ENCODE peak calls at places on chromosomes 16 and 17, in six cellular contexts. R, B, K, P, H and L are unnamed samples. For H3K4me1, the result is how much of the 10 kb centered on the place peaks cover.

GRCh38 chr17:45432405-45433113 is at the start of gene ARHGAP27:
- DNase-seq in K (no peak), R (no peak), H (peak), P (peak), B (peak), L (no peak)

GRCh38 chr16:48870141-48870540 is 260.2 kb upstream of the N4BP1 start:
- DNase-seq in K (no peak), H (no peak), P (no peak), B (no peak), R (no peak), L (no peak)

GRCh38 chr16:52573365-52574104 is 26.6 kb upstream of the TOX3 start:
- DNase-seq in B (no peak), K (no peak), H (no peak), P (no peak), R (no peak), L (no peak)

GRCh38 chr17:39231091-39231561 is 5.4 kb upstream of the STAC2 start:
- DNase-seq in B (no peak), R (no peak), P (no peak), H (no peak), K (no peak), L (no peak)

GRCh38 chr16:67857547-67858233 is 10.2 kb upstream of the CENPT start:
- DNase-seq in B (peak), R (no peak), K (peak), H (peak), P (peak), L (peak)

GRCh38 chr16:27924411-27925118 is 138.9 kb downstream of the GSG1L start:
- DNase-seq in H (peak), K (no peak), R (no peak), B (no peak), P (no peak), L (no peak)

GRCh38 chr16:80583466-80583865 is 42.7 kb downstream of the DYNLRB2 start:
- DNase-seq in K (no peak), H (no peak), P (no peak), R (no peak), B (no peak), L (no peak)

GRCh38 chr17:73650147-73650546 is 5.9 kb upstream of the SDK2 start:
- DNase-seq in P (peak), K (no peak), R (no peak), B (no peak), H (peak), L (no peak)

GRCh38 chr16:72787519-72788268 is 260.2 kb downstream of the ZFHX3 start:
- DNase-seq in K (peak), R (no peak), B (peak), H (peak), P (peak), L (peak)

GRCh38 chr17:19683117-19683516 is 33.3 kb downstream of the SLC47A2 start:
- DNase-seq in K (no peak), B (no peak), H (no peak), R (no peak), P (no peak), L (no peak)

GRCh38 chr16:85563515-85564276 is 49.4 kb upstream of the GSE1 start:
- DNase-seq in H (no peak), K (no peak), R (no peak), B (peak), P (peak), L (peak)

GRCh38 chr16:11494433-11494832 is 92.3 kb downstream of the LITAF start:
- DNase-seq in R (no peak), P (no peak), H (peak), K (no peak), B (no peak), L (no peak)

GRCh38 chr16:61581417-61582046 is 454.7 kb downstream of the CDH8 start:
- DNase-seq in B (no peak), R (no peak), K (no peak), H (no peak), P (no peak), L (peak)

GRCh38 chr17:6161456-6161855 is 91.3 kb downstream of the WSCD1 start:
- DNase-seq in P (no peak), H (no peak), R (no peak), B (no peak), K (no peak), L (no peak)

GRCh38 chr17:43864161-43864706 is 17.3 kb downstream of the CD300LG start:
- DNase-seq in R (no peak), H (no peak), K (no peak), B (no peak), P (no peak), L (no peak)

GRCh38 chr16:21684199-21684598 is 20.4 kb downstream of the OTOA start:
- DNase-seq in P (no peak), R (no peak), H (peak), K (no peak), B (no peak), L (peak)

GRCh38 chr16:85615852-85616607 is 2.9 kb downstream of the GSE1 start:
- DNase-seq in B (peak), R (peak), K (peak), H (peak), P (peak), L (peak)

GRCh38 chr17:43327834-43328420 is 70.9 kb upstream of the ARL4D start:
- DNase-seq in B (no peak), H (no peak), K (no peak), P (no peak), R (no peak), L (no peak)

GRCh38 chr16:12170103-12171025 is 193.8 kb downstream of the SNX29 start:
- DNase-seq in H (no peak), P (no peak), B (no peak), R (no peak), K (no peak), L (no peak)

GRCh38 chr17:57724729-57725125 is 20.4 kb downstream of the CCDC182 start:
- DNase-seq in B (no peak), R (no peak), P (no peak), K (no peak), H (no peak), L (no peak)

GRCh38 chr17:57724038-57724728 is 20.9 kb downstream of the CCDC182 start:
- DNase-seq in P (no peak), K (no peak), B (no peak), R (no peak), H (peak), L (no peak)

GRCh38 chr17:57721967-57722703 is 23.0 kb downstream of the CCDC182 start:
- DNase-seq in K (no peak), P (no peak), B (no peak), H (no peak), R (no peak), L (no peak)

GRCh38 chr17:57722704-57723043 is 22.4 kb downstream of the CCDC182 start:
- DNase-seq in K (no peak), P (no peak), B (no peak), H (no peak), R (no peak), L (no peak)

DNA sequence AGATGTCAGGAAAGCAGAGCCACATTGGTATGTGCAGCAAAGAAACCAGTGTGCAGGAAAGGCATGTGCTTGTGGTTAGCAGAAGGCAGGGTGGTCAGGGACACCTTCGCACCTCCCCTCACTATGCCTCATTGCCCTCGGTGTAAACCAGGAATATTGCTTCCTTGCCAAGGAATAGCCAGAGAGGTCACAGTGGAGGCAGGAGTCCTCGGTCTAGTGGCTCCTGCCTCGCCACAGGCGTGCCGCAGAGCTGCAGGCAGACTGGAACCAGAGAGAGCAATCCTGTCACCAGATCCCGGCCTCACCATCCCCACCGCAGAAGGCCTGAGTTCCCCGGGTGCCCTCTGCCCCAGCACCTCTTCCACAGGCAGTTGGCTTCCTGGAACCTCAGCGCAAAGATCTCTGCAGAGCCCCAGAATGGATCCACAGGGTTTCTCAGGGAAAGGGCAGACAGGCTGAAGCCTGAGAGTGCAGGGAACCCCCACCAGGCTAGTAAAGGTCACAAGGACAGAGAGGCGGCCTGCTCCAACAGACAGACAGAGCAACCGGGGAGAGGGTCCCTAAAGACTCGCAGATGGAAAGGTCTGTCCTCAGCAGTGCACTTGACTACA is 21.6 kb downstream of the CCDC182 start:
- DNase-seq in H (no peak), K (no peak), P (no peak), B (no peak), R (no peak), L (no peak)
- H3K4me3 ChIP-seq in H (no peak), K (no peak), P (no peak), B (no peak), R (no peak), L (no peak)

DNA sequence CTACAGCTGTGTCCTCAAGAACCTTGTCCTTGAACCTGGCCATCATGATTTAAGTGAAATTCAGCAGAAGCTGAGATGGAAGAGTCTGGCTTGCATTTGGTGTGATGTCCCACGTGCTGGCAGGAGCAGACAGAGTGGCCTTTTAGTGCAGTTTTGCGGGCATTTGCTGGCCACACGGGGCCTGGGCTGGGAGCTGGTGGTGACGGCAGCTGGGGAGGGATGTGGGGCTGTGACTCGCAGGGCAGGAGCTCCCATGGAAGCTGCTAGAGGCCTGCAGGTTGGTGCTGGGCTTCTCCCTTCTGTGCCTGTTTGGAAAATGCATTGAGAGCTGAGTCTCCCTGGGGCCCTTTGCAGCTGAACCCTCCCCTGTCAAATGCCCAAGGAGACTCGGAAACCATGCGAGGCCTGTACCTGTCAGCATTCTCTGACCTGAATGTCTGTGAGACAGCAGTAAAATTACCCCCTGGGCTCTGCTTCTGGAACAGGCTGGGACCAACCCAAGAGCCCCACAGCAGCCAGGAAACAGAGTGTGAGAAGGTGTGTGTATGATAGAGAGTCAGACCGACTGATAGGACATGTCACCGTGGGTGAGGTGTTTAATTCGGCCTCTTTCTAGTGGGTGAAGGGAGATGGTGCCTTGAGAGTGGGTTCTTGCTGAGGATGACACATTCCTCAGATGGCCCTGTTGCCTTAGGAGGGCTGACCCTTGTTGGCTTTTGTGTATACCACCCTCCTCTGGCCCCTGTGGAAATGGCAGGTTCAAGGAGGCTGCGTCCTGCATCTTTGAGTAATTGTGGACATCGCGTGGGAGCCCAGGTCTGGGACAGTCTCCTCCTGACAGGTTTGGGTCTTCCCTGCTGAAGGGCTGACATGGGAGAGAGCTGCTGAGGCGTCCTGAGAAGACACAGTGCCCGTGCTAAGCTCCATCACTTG is 145.5 kb downstream of the MSI2 start:
- DNase-seq in H (peak), K (no peak), R (no peak), B (no peak), P (no peak), L (no peak)
- H3K4me1 ChIP-seq in H (under half), K (under half), R (under half), B (under half), P (under half), L (under half)

GRCh38 chr17:31525801-31526549 is 134.5 kb downstream of the RAB11FIP4 start:
- DNase-seq in R (no peak), B (no peak), H (peak), P (no peak), K (no peak), L (no peak)
- H3K4me3 ChIP-seq in R (no peak), B (no peak), H (no peak), P (no peak), K (no peak), L (no peak)

DNA sequence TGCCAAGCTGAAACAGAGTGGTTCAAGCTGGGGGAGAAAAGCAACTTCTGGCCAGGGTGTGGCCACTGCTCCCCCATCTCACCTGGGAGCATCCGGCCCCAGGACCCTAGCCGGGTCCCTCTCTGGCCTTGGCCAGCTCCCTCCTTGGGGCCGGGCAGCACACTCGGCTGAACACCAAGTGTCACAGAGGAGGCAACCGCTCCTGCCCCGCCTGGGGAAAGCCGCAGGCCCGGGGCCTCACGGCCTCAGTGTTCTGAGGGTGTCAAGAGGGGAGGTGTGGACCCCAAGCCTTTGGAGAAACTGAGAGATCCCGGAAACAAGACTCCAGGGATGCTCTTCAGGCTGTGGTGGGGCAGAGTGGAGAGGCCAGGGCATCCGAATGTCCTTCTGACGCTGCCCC is 88.4 kb downstream of the ENGASE start:
- DNase-seq in R (no peak), B (no peak), P (no peak), K (no peak), H (no peak), L (no peak)
- H3K4me1 ChIP-seq in R (under half), B (under half), P (under half), K (under half), H (under half), L (under half)

DNA sequence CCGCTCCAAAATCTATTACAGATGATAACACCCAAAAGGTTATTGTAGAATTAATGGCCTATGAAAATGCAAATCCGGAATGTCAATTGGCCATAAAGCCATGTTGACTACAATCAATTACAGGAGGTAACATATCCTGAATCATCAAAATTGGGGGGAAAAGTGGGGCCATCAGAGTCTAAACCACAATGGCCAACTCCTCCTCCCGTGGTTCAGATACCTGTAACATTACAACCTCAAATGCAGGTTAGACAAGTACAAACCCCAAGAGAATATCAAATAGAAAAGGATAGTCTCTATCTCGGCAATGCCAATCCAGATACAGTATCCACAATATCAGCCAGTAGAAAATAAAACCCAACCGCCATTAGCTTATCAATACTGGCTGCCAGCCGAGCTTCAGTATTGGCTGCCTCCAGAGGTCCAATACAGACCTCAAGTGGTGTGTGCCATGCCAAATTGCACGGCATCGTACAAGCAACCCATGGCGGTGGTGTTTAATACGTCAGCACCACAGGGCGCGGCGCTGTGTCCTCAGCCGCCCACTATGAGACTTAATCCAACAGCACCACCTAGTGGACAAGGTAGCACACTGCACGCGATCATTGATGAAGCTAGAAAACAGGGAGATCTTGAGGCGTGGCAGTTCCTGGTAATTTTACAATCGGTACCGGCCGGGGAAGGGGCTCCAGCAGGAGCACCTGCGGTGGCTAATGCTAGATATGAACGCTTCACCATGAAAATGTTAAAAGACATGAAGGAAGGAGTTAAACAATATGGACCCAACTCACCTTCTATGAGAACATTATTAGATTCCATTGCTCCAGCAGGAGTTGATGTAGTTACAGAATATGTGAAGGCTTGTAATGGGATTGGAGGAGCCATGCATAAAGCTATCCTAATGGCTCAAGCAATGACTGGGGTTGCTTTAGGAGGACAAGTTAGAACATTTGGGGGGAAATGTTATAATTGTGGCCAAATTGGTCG is 15.2 kb downstream of the FLYWCH1 start:
- DNase-seq in B (peak), K (peak), P (peak), H (peak), R (peak), L (peak)
- H3K4me3 ChIP-seq in B (peak), K (no peak), P (no peak), H (no peak), R (no peak), L (no peak)

DNA sequence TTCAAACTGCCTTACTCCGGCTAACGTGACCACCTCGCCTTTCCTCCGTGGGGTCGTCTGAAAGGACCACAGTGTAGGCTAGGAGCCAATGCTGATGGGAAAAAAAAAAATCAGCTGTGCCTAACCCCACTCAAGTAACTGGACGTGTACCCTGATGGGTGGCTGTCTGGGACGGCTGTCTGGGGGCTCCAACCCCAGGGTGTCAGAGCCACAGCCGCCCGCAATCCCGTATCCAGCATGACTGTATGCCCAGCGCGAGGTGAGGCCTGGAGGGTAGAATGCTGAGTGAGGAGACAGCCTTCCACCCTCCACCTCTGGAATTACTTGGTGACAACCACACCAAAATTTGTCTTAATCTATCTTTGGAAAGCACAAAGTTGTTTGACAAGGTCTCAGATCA is 2.8 kb downstream of the CSNK1D start:
- DNase-seq in H (no peak), R (no peak), B (no peak), K (no peak), P (no peak), L (no peak)
- H3K4me1 ChIP-seq in H (under half), R (half or more), B (half or more), K (under half), P (under half), L (half or more)

GRCh38 chr16:6558133-6558532 is 774.5 kb upstream of the RBFOX1 start:
- DNase-seq in K (no peak), P (no peak), R (no peak), H (peak), B (no peak), L (no peak)

GRCh38 chr16:6562985-6563384 is 769.7 kb upstream of the RBFOX1 start:
- DNase-seq in H (no peak), R (no peak), K (no peak), B (no peak), P (no peak), L (no peak)

DNA sequence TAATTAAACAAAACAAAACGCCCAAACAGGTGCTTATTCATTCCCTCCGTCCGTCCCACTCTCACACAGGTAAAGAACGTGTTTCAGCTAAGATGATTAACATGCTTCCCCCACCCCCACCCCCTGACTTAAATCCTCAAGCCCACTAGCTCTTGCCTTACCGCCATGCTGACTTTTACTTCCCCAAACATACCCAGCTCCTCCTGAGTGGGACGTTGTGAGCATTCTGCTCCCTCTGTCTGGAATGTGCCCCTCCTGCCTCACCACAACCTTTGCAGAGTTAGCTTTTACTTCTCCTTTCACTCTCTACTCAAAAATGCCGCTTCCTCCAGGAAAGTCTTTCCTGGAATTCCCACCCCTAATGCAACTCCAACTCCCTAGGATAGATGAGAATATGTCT is 774.0 kb upstream of the RBFOX1 start:
- DNase-seq in R (no peak), B (no peak), P (no peak), K (no peak), H (peak), L (no peak)
- H3K4me3 ChIP-seq in R (no peak), B (no peak), P (no peak), K (no peak), H (no peak), L (no peak)

GRCh38 chr17:10705727-10706126 is 8.3 kb downstream of the ADPRM start:
- DNase-seq in K (no peak), H (no peak), P (no peak), B (no peak), R (no peak), L (no peak)

GRCh38 chr17:10702574-10702973 is 5.2 kb downstream of the ADPRM start:
- DNase-seq in P (no peak), R (no peak), H (no peak), K (no peak), B (no peak), L (no peak)

GRCh38 chr17:10698116-10698818 is 873 bp downstream of the ADPRM start:
- DNase-seq in R (no peak), P (no peak), K (no peak), B (no peak), H (peak), L (peak)

GRCh38 chr17:10697092-10698081 is at the start of the genes ADPRM and SCO1:
- DNase-seq in K (peak), H (peak), B (peak), R (peak), P (peak), L (peak)

DNA sequence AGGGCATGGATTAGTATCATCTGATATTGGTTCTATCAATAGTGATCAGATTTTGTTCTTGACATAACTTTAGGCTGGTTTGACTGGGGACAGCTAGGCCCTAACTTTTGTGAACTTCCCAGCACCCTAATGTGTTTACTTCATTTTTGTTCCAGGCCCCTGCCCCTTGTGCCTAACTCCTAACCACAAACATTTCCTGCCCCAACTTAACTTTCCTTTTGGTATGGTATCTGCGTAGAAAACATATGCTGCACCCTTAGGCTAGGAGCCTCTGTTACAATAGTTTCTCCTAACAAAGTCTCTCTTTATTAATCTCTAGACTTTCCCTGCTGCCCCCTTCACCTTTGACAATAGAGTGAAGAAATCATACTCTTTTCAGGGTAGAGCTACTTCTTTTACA is 2.5 kb downstream of the ADPRM start:
- DNase-seq in R (no peak), B (no peak), H (no peak), K (no peak), P (no peak), L (peak)
- H3K4me1 ChIP-seq in R (under half), B (under half), H (under half), K (under half), P (under half), L (half or more)